ENCODE peak calls at places on chromosome 13, in seven cellular contexts. K is glutamatergic neuron, I is cardiac muscle cell, V is adrenal gland, P is coronary artery, M is breast epithelium, B is ascending aorta. U is an unnamed sample.

GRCh38 chr13:90868321-90868920 is 479.1 kb upstream of the MIR17HG start:
- DNase-seq in B (no peak), K (peak; percentile 44), V (no peak), M (no peak), P (no peak), I (peak; percentile 32), U (peak; percentile 30)

GRCh38 chr13:77779461-77780272 is 82.2 kb downstream of the SLAIN1 start:
- DNase-seq in V (peak; percentile 35), I (peak; percentile 73), K (no peak), M (no peak), B (no peak), P (no peak), U (peak; percentile 10)

GRCh38 chr13:74570834-74571233 is 436.6 kb upstream of the KLF12 start:
- DNase-seq in K (no peak), P (no peak), V (no peak), M (no peak), B (no peak), I (no peak), U (no peak)

GRCh38 chr13:23655321-23655720 is 85.1 kb downstream of the TNFRSF19 start:
- DNase-seq in M (no peak), V (no peak), B (no peak), K (no peak), P (no peak), I (no peak), U (no peak)

GRCh38 chr13:113413898-113414282 is 39.4 kb downstream of the ADPRHL1 start:
- DNase-seq in P (peak; percentile 92), B (peak; percentile 87), K (no peak), M (no peak), I (no peak), V (no peak), U (no peak)

GRCh38 chr13:20908714-20909497 is 6.4 kb upstream of the XPO4 start:
- DNase-seq in M (no peak), K (no peak), B (no peak), P (no peak), V (no peak), I (no peak), U (no peak)

GRCh38 chr13:97224544-97225324 is 2.6 kb downstream of the MBNL2 start:
- DNase-seq in V (no peak), I (no peak), P (no peak), K (peak; percentile 36), B (peak; percentile 77), M (peak; percentile 62), U (no peak)

GRCh38 chr13:35874704-35875103 is 256.5 kb downstream of the DCLK1 start:
- DNase-seq in K (no peak), I (no peak), M (no peak), P (no peak), B (no peak), V (no peak), U (no peak)

GRCh38 chr13:100063333-100063732 is 25.6 kb upstream of the PCCA start:
- DNase-seq in M (no peak), V (no peak), B (no peak), P (no peak), I (no peak), K (no peak), U (no peak)

DNA sequence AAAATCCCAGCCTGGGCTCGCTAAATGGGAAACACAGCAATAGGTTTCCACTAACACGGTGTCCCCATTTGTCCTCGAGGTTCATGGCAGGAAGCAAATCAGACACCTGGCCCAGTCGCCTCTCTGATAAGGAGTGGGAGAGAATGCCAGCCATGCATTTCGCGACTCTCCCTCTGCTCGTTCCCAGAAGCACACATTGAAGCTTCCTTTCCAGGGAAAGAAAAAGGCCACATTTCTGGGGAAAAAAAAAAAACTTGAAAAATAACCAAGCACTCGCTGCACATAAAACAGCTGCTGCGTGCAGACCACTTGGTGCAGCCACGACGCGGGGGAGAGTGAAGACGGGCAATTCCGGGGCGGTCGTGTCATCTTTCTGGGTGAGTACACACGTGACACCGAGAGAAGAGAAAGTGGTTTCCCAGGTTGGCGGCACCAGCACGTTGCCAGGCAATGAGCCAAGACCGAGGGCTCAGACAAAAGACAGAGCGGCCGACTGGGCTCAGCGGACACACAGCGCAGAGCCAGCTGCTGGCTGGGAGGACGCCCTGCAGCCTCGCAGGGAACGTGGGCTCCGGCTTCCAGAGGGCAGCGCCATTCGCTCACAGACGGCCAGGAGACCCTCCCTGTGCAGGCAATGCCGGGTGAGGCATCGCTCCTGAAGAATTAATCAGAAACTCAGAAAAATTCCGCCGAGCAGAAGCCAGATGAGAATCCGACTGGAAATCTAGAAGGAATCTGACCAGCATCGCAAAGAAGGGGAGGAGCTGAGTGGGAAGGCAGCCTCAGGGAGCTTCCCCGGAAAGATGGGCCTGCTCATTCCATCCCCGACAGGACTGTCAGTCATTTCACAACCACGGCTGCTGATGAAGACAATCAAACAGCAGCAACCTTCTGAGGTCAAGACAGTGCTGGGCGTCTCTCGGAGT is 83.2 kb upstream of the IRS2 start:
- DNase-seq in K (no peak), B (peak; percentile 85), P (peak; percentile 86), I (no peak), M (peak; percentile 84), V (peak; percentile 90), U (no peak)
- TF ChIP-seq CTCF in K (no peak), B (peak; percentile 33), P (no peak), I (peak; percentile 46), M (peak; percentile 26), V (peak; percentile 54), U (peak; percentile 18)

GRCh38 chr13:49652691-49653305 is 24.5 kb downstream of the ARL11 start:
- DNase-seq in V (peak; percentile 34), K (peak; percentile 58), M (no peak), B (no peak), P (no peak), I (peak; percentile 60), U (peak; percentile 68)
- TF ChIP-seq CTCF in V (peak; percentile 54), K (peak; percentile 27), M (peak; percentile 46), B (peak; percentile 30), P (no peak), I (peak; percentile 43), U (peak; percentile 48)

GRCh38 chr13:45194081-45194939 is 6.5 kb downstream of the KCTD4 start:
- DNase-seq in V (no peak), I (no peak), K (peak; percentile 37), B (peak; percentile 73), P (peak; percentile 76), M (no peak), U (peak; percentile 20)
- TF ChIP-seq CTCF in V (peak; percentile 47), I (peak; percentile 73), K (no peak), B (peak; percentile 60), P (peak; percentile 44), M (peak; percentile 19), U (peak; percentile 42)

GRCh38 chr13:52786747-52787146 is 47.1 kb upstream of the CNMD start:
- DNase-seq in B (no peak), P (no peak), M (no peak), I (no peak), K (no peak), V (no peak), U (no peak)

GRCh38 chr13:52784591-52785340 is 45.1 kb upstream of the CNMD start:
- DNase-seq in B (no peak), K (no peak), P (no peak), V (no peak), M (no peak), I (no peak), U (no peak)

GRCh38 chr13:52787212-52787611 is 47.6 kb upstream of the CNMD start:
- DNase-seq in V (no peak), K (no peak), P (no peak), I (no peak), M (no peak), B (no peak), U (no peak)

GRCh38 chr13:52785721-52786120 is 46.1 kb upstream of the CNMD start:
- DNase-seq in V (no peak), P (no peak), K (no peak), M (no peak), I (no peak), B (no peak), U (no peak)

DNA sequence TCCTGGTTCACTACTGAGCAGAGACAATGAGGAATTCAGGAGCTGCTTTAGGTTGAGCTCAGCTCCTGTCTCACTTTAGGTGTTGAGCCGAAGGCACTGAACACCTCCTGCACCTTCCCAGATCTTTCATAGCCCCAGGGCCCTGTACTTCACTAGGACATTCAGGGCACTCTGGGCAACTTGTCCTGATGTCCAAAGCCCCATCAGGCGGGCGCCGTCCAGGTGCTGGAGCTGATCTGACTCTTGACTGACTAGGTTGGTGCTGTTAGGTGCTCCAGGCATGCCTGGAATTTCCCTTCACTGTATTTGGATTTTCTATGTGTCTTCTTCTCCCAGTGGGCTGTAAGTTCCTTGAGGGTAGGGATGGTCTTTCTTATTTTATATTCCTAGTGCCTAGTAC is 48.4 kb upstream of the CNMD start:
- DNase-seq in B (no peak), I (no peak), P (no peak), K (no peak), V (no peak), M (no peak), U (no peak)
- TF ChIP-seq CTCF in B (no peak), I (no peak), P (no peak), K (no peak), V (no peak), M (no peak), U (no peak)

U was measured in WERI-Rb-1.